ENCODE peak calls at places on chromosome 4, in ten cellular contexts. G is GM23248, N is mesenchymal stem cell, W is colonic mucosa, A is mammary epithelial cell, V is neuronal stem cell, Z is trophoblast cell, T is SK-N-SH, S is neural progenitor cell, R is H9. Q is an unnamed sample.

GRCh38 chr4:6087669-6088068 is 69.4 kb upstream of the C4orf50 start:
- DNase-seq in V (peak), N (no peak), R (peak), A (no peak), Z (peak), W (no peak), S (peak), T (peak), G (peak), Q (peak)

GRCh38 chr4:128818442-128818841 is 8.9 kb downstream of the JADE1 start:
- DNase-seq in A (no peak), T (no peak), Z (no peak), S (no peak), G (no peak), N (no peak), V (no peak), R (no peak), W (no peak), Q (no peak)

GRCh38 chr4:727576-727975 is 21.9 kb downstream of the PCGF3 start:
- DNase-seq in A (no peak), N (no peak), R (no peak), W (no peak), G (no peak), V (no peak), Z (no peak), T (no peak), S (no peak), Q (no peak)

GRCh38 chr4:19178835-19179234 is 1072.9 kb upstream of the SLIT2 start:
- DNase-seq in R (no peak), W (no peak), V (no peak), S (no peak), G (no peak), A (no peak), T (no peak), Z (no peak), N (no peak), Q (no peak)

GRCh38 chr4:971670-972500 is 1.5 kb downstream of the DGKQ start:
- DNase-seq in A (no peak), Z (no peak), S (no peak), G (peak), R (no peak), V (no peak), W (peak), T (no peak), N (no peak), Q (no peak)

GRCh38 chr4:67608047-67608446 is 49.5 kb downstream of the STAP1 start:
- DNase-seq in N (no peak), T (no peak), S (no peak), R (no peak), G (peak), V (no peak), A (no peak), Z (no peak), W (no peak), Q (no peak)

GRCh38 chr4:15004701-15005301 is 2.5 kb downstream of the CPEB2 start:
- DNase-seq in T (peak), A (peak), R (peak), S (peak), G (peak), V (peak), W (peak), Z (peak), N (peak), Q (no peak)

GRCh38 chr4:140188975-140189374 is 35.0 kb upstream of the MAML3 start:
- DNase-seq in V (no peak), T (no peak), R (no peak), N (peak), G (peak), Z (no peak), A (peak), W (no peak), S (no peak), Q (peak)

GRCh38 chr4:67204441-67204840 is 340.9 kb downstream of the CENPC start:
- DNase-seq in V (no peak), G (no peak), W (no peak), A (no peak), Z (no peak), S (no peak), T (no peak), R (no peak), N (no peak), Q (peak)

DNA sequence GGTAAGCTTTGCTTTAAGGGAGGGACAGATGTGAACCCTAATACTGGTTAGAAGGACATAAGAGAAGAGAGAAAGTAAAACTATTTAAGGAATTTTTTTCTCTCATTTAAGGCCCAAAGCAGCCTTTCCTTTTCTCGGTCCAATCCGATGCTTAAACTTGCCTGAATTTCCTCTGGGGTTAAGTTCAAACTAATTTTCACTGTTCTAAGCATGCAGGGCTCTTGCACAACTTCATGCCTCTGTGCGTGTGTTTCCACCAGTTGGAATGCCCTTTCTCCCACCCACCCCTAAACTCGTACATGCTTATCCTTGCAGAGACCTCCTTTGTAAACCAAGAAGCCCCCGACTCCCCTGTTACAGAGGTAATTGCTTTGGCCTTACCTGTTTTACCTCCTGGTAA is 204.7 kb downstream of the CBR4 start:
- DNase-seq in W (no peak), R (no peak), A (no peak), V (no peak), G (no peak), T (no peak), Z (peak), S (no peak), N (peak), Q (no peak)
- H3K9ac ChIP-seq in W (no peak), R (no peak), A (no peak), V (no peak), G (no peak), T (no peak), Z (no peak), S (no peak), N (no peak), Q (no peak)

DNA sequence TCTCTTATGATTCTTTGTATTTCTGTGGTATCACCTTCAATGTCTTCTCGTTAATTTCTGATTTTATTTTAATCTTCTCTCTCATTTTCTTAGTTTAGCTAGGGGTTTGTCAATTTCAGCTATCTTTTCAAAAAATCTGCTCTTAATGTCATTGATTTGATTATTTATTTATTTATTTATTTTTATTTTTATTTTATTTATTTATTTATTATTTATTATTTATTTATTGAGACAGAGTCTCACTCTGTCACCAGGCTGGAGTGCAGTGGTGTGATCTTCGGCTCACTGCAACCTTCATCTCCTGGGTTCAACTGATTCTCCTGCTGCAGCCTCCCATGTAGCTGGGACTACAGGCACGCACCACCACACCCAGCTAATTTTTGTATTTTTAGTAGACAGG is 194.1 kb downstream of the SCFD2 start:
- DNase-seq in G (no peak), S (no peak), W (no peak), N (no peak), R (no peak), T (no peak), V (no peak), Z (no peak), A (no peak), Q (no peak)
- H3K9ac ChIP-seq in G (no peak), S (no peak), W (no peak), N (no peak), R (no peak), T (no peak), V (no peak), Z (no peak), A (no peak), Q (no peak)

GRCh38 chr4:161428180-161428965 is 735.4 kb downstream of the FSTL5 start:
- DNase-seq in Z (no peak), R (no peak), S (no peak), A (no peak), W (no peak), T (no peak), G (no peak), V (no peak), N (no peak), Q (no peak)
- H3K9ac ChIP-seq in Z (no peak), R (no peak), S (no peak), A (no peak), W (no peak), T (no peak), G (no peak), V (no peak), N (no peak), Q (no peak)

DNA sequence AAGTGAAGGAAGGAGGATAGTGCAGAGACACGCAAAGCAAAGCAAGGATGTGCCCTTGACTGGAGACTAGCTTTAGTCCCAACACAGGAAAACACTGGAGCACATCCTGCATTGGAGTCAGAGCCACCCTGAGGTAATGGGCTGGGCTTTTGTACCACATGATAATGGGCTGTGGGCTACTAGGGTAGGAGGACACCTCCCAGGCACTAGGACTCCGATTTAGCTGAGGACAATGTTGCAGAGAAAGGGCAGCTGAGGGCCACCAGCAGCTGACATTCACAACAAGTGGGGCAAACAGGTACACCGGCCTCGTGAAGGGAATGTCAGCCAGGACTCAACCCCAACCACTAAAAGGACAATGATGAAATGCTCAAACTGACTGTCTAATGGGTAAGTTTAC is 10.2 kb downstream of the SDAD1 start:
- DNase-seq in Z (no peak), T (no peak), N (no peak), G (no peak), A (no peak), V (no peak), S (no peak), W (no peak), R (no peak), Q (no peak)
- H3K9ac ChIP-seq in Z (no peak), T (no peak), N (no peak), G (no peak), A (no peak), V (no peak), S (no peak), W (no peak), R (no peak), Q (no peak)

DNA sequence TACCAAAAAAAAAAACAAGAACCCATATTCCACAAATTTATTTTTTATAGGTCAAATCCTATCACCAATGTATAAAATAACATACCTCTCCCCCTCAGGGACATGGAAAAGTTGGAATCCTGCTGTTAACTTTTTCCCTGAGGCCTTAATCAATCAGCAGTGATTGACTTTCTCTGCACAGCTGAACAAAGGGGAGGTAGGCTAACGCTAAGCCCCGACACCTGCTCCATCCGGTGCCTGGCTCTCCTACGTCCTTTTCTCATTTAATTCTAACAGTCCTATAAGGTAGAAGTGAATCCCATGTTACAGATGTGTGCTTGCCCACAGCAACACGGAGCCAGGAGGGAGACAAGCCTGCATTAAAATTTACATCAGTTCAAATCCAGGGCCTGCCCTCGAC is 2.8 kb downstream of the CENPU start:
- DNase-seq in T (no peak), Z (no peak), W (no peak), R (no peak), S (peak), V (no peak), A (no peak), N (no peak), G (no peak), Q (no peak)
- H3K9ac ChIP-seq in T (no peak), Z (no peak), W (no peak), R (no peak), S (no peak), V (no peak), A (no peak), N (no peak), G (no peak), Q (no peak)

GRCh38 chr4:83110222-83110945 is 4.1 kb downstream of the PLAC8 start:
- DNase-seq in G (peak), Z (peak), S (peak), W (peak), N (peak), T (peak), R (peak), A (peak), V (peak), Q (peak)
- H3K9ac ChIP-seq in G (peak), Z (peak), S (no peak), W (peak), N (peak), T (peak), R (peak), A (peak), V (no peak), Q (peak)

GRCh38 chr4:145909773-145910172 is 28.9 kb downstream of the ZNF827 start:
- DNase-seq in W (peak), G (peak), R (no peak), V (no peak), N (no peak), Z (no peak), S (no peak), T (no peak), A (no peak), Q (no peak)

GRCh38 chr4:145909331-145909730 is 29.3 kb downstream of the ZNF827 start:
- DNase-seq in T (peak), A (peak), R (peak), Z (peak), S (peak), W (peak), G (peak), V (peak), N (no peak), Q (no peak)

GRCh38 chr4:145904413-145905177 is 34.0 kb downstream of the ZNF827 start:
- DNase-seq in A (peak), S (no peak), T (no peak), Z (no peak), W (no peak), G (peak), V (no peak), R (no peak), N (no peak), Q (no peak)

GRCh38 chr4:145907827-145908226 is 30.8 kb downstream of the ZNF827 start:
- DNase-seq in R (no peak), A (no peak), S (no peak), T (no peak), Z (no peak), V (no peak), W (no peak), G (no peak), N (no peak), Q (no peak)

DNA sequence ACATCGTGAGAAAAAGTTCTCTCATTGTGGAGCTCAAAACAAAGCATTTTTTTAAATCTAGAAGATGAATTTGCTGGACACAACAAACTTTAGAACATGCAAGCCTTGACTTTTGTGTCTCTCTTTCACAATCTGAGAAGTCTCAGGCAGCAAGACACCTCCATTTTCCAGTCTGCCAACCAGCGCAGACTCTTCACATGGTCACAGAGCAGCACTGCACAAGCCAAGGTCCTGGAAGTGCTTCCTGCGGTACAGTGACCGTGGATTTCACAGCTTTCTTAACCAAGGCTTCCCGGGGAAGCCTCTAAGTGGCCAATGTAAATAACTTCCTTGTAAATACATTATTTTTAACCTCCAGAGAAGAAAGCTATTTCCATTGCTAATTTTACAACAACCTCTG is 31.3 kb downstream of the ZNF827 start:
- DNase-seq in N (no peak), V (no peak), W (no peak), G (no peak), T (no peak), R (no peak), S (no peak), Z (no peak), A (no peak), Q (no peak)
- H3K9ac ChIP-seq in N (peak), V (no peak), W (no peak), G (no peak), T (no peak), R (no peak), S (no peak), Z (no peak), A (no peak), Q (no peak)

GRCh38 chr4:151874328-151874727 is 113.5 kb upstream of the GATB start:
- DNase-seq in S (peak), T (no peak), N (no peak), R (no peak), Z (no peak), A (no peak), V (peak), G (no peak), W (no peak), Q (no peak)
- H3K9ac ChIP-seq in S (no peak), T (no peak), N (no peak), R (no peak), Z (no peak), A (no peak), V (no peak), G (no peak), W (no peak), Q (no peak)

Q was measured in SK-N-MC.